ENCODE peak calls at places on chromosomes 4 and X, in six cellular contexts. One of them, this sample, is unnamed.

GRCh38 chrX:138018145-138018799 is 452.3 kb downstream of the ZIC3 start:
- DNase-seq in GM03348: no peak
- DNase-seq in fibroblast of the aortic adventitia: no peak
- DNase-seq in stromal cell of bone marrow: no peak
- DNase-seq in adrenal gland: no peak
- DNase-seq in WTC11: no peak
- DNase-seq in this sample: no peak

GRCh38 chr4:106502106-106502699 is 133.6 kb upstream of the GIMD1 start:
- DNase-seq in GM03348: peak; percentile 61
- DNase-seq in fibroblast of the aortic adventitia: peak; percentile 72
- DNase-seq in stromal cell of bone marrow: no peak
- DNase-seq in adrenal gland: peak; percentile 63
- DNase-seq in WTC11: peak; percentile 76
- DNase-seq in this sample: peak; percentile 55

GRCh38 chrX:27619459-27619858 is 29.3 kb downstream of the DCAF8L2 start:
- DNase-seq in GM03348: no peak
- DNase-seq in fibroblast of the aortic adventitia: no peak
- DNase-seq in stromal cell of bone marrow: no peak
- DNase-seq in adrenal gland: no peak
- DNase-seq in WTC11: no peak
- DNase-seq in this sample: no peak

GRCh38 chr4:108360857-108361820 is 192.4 kb upstream of the LEF1 start:
- DNase-seq in GM03348: peak; percentile 89
- DNase-seq in fibroblast of the aortic adventitia: peak; percentile 10
- DNase-seq in stromal cell of bone marrow: peak; percentile 31
- DNase-seq in adrenal gland: no peak
- DNase-seq in WTC11: no peak
- DNase-seq in this sample: peak; percentile 60

GRCh38 chr4:168183717-168184571 is 91.6 kb downstream of the ANXA10 start:
- DNase-seq in GM03348: peak; percentile 41
- DNase-seq in fibroblast of the aortic adventitia: peak; percentile 68
- DNase-seq in stromal cell of bone marrow: peak; percentile 18
- DNase-seq in adrenal gland: peak; percentile 14
- DNase-seq in WTC11: no peak
- DNase-seq in this sample: peak; percentile 59

GRCh38 chr4:166816901-166817300 is 417.4 kb downstream of the SPOCK3 start:
- DNase-seq in GM03348: no peak
- DNase-seq in fibroblast of the aortic adventitia: peak; percentile 1
- DNase-seq in stromal cell of bone marrow: no peak
- DNase-seq in adrenal gland: no peak
- DNase-seq in WTC11: no peak
- DNase-seq in this sample: no peak

GRCh38 chrX:38987135-38987780 is 186.0 kb downstream of the MID1IP1 start:
- DNase-seq in GM03348: no peak
- DNase-seq in fibroblast of the aortic adventitia: no peak
- DNase-seq in stromal cell of bone marrow: no peak
- DNase-seq in adrenal gland: no peak
- DNase-seq in WTC11: no peak
- DNase-seq in this sample: peak; percentile 8

GRCh38 chr4:179989975-179990374 is 2253.2 kb upstream of the TENM3 start:
- DNase-seq in GM03348: no peak
- DNase-seq in fibroblast of the aortic adventitia: no peak
- DNase-seq in stromal cell of bone marrow: no peak
- DNase-seq in adrenal gland: no peak
- DNase-seq in WTC11: no peak
- DNase-seq in this sample: no peak

GRCh38 chrX:3516051-3516541 is 169.6 kb upstream of the MXRA5 start:
- DNase-seq in GM03348: no peak
- DNase-seq in fibroblast of the aortic adventitia: peak; percentile 80
- DNase-seq in stromal cell of bone marrow: no peak
- DNase-seq in adrenal gland: no peak
- DNase-seq in WTC11: no peak
- DNase-seq in this sample: peak; percentile 63

GRCh38 chr4:76883147-76883546 is 14.8 kb downstream of the SOWAHB start:
- DNase-seq in GM03348: no peak
- DNase-seq in fibroblast of the aortic adventitia: no peak
- DNase-seq in stromal cell of bone marrow: no peak
- DNase-seq in adrenal gland: no peak
- DNase-seq in WTC11: no peak
- DNase-seq in this sample: peak; percentile 81

GRCh38 chrX:18422325-18422724 is 3.1 kb upstream of the CDKL5 start:
- DNase-seq in GM03348: peak; percentile 57
- DNase-seq in fibroblast of the aortic adventitia: peak; percentile 68
- DNase-seq in stromal cell of bone marrow: peak; percentile 71
- DNase-seq in adrenal gland: no peak
- DNase-seq in WTC11: no peak
- DNase-seq in this sample: peak; percentile 94

GRCh38 chr4:83125738-83126141 is 11.2 kb upstream of the PLAC8 start:
- DNase-seq in GM03348: no peak
- DNase-seq in fibroblast of the aortic adventitia: no peak
- DNase-seq in stromal cell of bone marrow: no peak
- DNase-seq in adrenal gland: no peak
- DNase-seq in WTC11: no peak
- DNase-seq in this sample: no peak

GRCh38 chr4:55117511-55117910 is 7.9 kb downstream of the KDR start:
- DNase-seq in GM03348: no peak
- DNase-seq in fibroblast of the aortic adventitia: peak; percentile 55
- DNase-seq in stromal cell of bone marrow: no peak
- DNase-seq in adrenal gland: no peak
- DNase-seq in WTC11: no peak
- DNase-seq in this sample: no peak

GRCh38 chrX:118025193-118025592 is 91.4 kb downstream of the KLHL13 start:
- DNase-seq in GM03348: no peak
- DNase-seq in fibroblast of the aortic adventitia: no peak
- DNase-seq in stromal cell of bone marrow: peak; percentile 13
- DNase-seq in adrenal gland: no peak
- DNase-seq in WTC11: no peak
- DNase-seq in this sample: peak; percentile 82

GRCh38 chr4:56843421-56843899 is 22.0 kb upstream of the SPINK2 start:
- DNase-seq in GM03348: no peak
- DNase-seq in fibroblast of the aortic adventitia: no peak
- DNase-seq in stromal cell of bone marrow: no peak
- DNase-seq in adrenal gland: no peak
- DNase-seq in WTC11: peak; percentile 23
- DNase-seq in this sample: no peak

GRCh38 chr4:158750379-158750778 is 18.4 kb upstream of the FNIP2 start:
- DNase-seq in GM03348: peak; percentile 76
- DNase-seq in fibroblast of the aortic adventitia: peak; percentile 86
- DNase-seq in stromal cell of bone marrow: peak; percentile 92
- DNase-seq in adrenal gland: no peak
- DNase-seq in WTC11: no peak
- DNase-seq in this sample: peak; percentile 93

GRCh38 chr4:60565558-60565957 is 634.6 kb upstream of the ADGRL3 start:
- DNase-seq in GM03348: no peak
- DNase-seq in fibroblast of the aortic adventitia: no peak
- DNase-seq in stromal cell of bone marrow: no peak
- DNase-seq in adrenal gland: no peak
- DNase-seq in WTC11: no peak
- DNase-seq in this sample: no peak

GRCh38 chrX:129622757-129623301 is 31.9 kb downstream of the APLN start:
- DNase-seq in GM03348: no peak
- DNase-seq in fibroblast of the aortic adventitia: peak; percentile 49
- DNase-seq in stromal cell of bone marrow: no peak
- DNase-seq in adrenal gland: no peak
- DNase-seq in WTC11: peak; percentile 41
- DNase-seq in this sample: peak; percentile 57

GRCh38 chrX:133390647-133391046 is 24.6 kb downstream of the GPC4 start:
- DNase-seq in GM03348: no peak
- DNase-seq in fibroblast of the aortic adventitia: no peak
- DNase-seq in stromal cell of bone marrow: no peak
- DNase-seq in adrenal gland: no peak
- DNase-seq in WTC11: no peak
- DNase-seq in this sample: no peak

GRCh38 chr4:181202249-181202648 is 1041.0 kb upstream of the TENM3 start:
- DNase-seq in GM03348: no peak
- DNase-seq in fibroblast of the aortic adventitia: no peak
- DNase-seq in stromal cell of bone marrow: no peak
- DNase-seq in adrenal gland: no peak
- DNase-seq in WTC11: no peak
- DNase-seq in this sample: no peak

GRCh38 chrX:18828832-18829404 is 121.5 kb downstream of the PPEF1 start:
- DNase-seq in GM03348: no peak
- DNase-seq in fibroblast of the aortic adventitia: no peak
- DNase-seq in stromal cell of bone marrow: no peak
- DNase-seq in adrenal gland: no peak
- DNase-seq in WTC11: no peak
- DNase-seq in this sample: no peak

GRCh38 chr4:4658051-4658450 is 116.2 kb upstream of the STX18 start:
- DNase-seq in GM03348: no peak
- DNase-seq in fibroblast of the aortic adventitia: no peak
- DNase-seq in stromal cell of bone marrow: no peak
- DNase-seq in adrenal gland: no peak
- DNase-seq in WTC11: no peak
- DNase-seq in this sample: no peak